ENCODE peak calls at places on chromosomes 1 and 21, in ten cellular contexts. P is body of pancreas, E is H54, R is esophagus squamous epithelium, I is transverse colon, Z is upper lobe of left lung, M is stomach, C is thyroid gland, N is endothelial cell of umbilical vein, L is tibial nerve. J is an unnamed sample.

GRCh38 chr21:35599164-35599563 is 461.2 kb downstream of the SETD4 start:
- DNase-seq in M (no peak), L (no peak), N (no peak), C (no peak), P (peak; percentile 29), E (no peak), R (no peak), Z (no peak), I (no peak), J (no peak)

GRCh38 chr1:155029513-155030242 is 3.9 kb downstream of the DCST2 start:
- DNase-seq in R (no peak), E (no peak), M (no peak), C (no peak), N (no peak), Z (no peak), I (no peak), L (no peak), P (no peak), J (no peak)

GRCh38 chr1:55129194-55129728 is 85.9 kb downstream of the USP24 start:
- DNase-seq in E (no peak), I (no peak), M (no peak), Z (no peak), N (peak; percentile 87), L (no peak), C (no peak), P (peak; percentile 49), R (no peak), J (peak; percentile 13)

GRCh38 chr1:200409203-200409760 is 554 bp downstream of the ZNF281 start:
- DNase-seq in P (peak; percentile 55), Z (peak; percentile 91), L (no peak), E (no peak), M (peak; percentile 36), C (peak; percentile 40), I (peak; percentile 53), N (peak; percentile 59), R (no peak), J (peak; percentile 70)

GRCh38 chr1:209435654-209436566 is 147.6 kb upstream of the CAMK1G start:
- DNase-seq in L (peak; percentile 58), P (peak; percentile 77), I (peak; percentile 44), N (peak; percentile 48), E (peak; percentile 74), Z (no peak), C (peak; percentile 84), R (no peak), M (peak; percentile 50), J (peak; percentile 24)

GRCh38 chr1:94599090-94599813 is 57.7 kb upstream of the F3 start:
- DNase-seq in C (peak; percentile 72), N (no peak), R (no peak), L (no peak), P (peak; percentile 37), M (peak; percentile 62), Z (no peak), E (no peak), I (no peak), J (no peak)

GRCh38 chr21:26756491-26757159 is 88.6 kb downstream of the ADAMTS1 start:
- DNase-seq in E (no peak), P (no peak), L (no peak), R (no peak), N (no peak), C (no peak), M (no peak), I (no peak), Z (no peak), J (no peak)

GRCh38 chr1:21326861-21327344 is 36.6 kb upstream of the ECE1 start:
- DNase-seq in L (no peak), I (no peak), C (no peak), R (no peak), Z (no peak), M (no peak), N (no peak), P (peak; percentile 46), E (no peak), J (no peak)

GRCh38 chr1:43603004-43603403 is 46.9 kb upstream of the KDM4A start:
- DNase-seq in I (no peak), M (no peak), C (no peak), R (no peak), Z (no peak), N (no peak), E (no peak), P (no peak), L (no peak), J (no peak)

GRCh38 chr1:196063307-196063706 is 544.9 kb downstream of the KCNT2 start:
- DNase-seq in P (no peak), Z (no peak), R (no peak), E (no peak), N (no peak), L (no peak), M (no peak), C (no peak), I (no peak), J (no peak)

GRCh38 chr1:205775717-205776056 is 405 bp upstream of the RAB29 start:
- DNase-seq in M (no peak), Z (no peak), N (peak; percentile 85), P (no peak), I (no peak), R (no peak), L (no peak), E (no peak), C (no peak), J (no peak)

GRCh38 chr1:205774277-205775014 is 836 bp downstream of the RAB29 start:
- DNase-seq in N (peak; percentile 41), R (no peak), P (peak; percentile 17), L (no peak), Z (no peak), I (peak; percentile 40), E (no peak), C (peak; percentile 33), M (no peak), J (peak; percentile 21)

GRCh38 chr1:205772607-205773032 is 2.7 kb downstream of the RAB29 start:
- DNase-seq in L (no peak), M (no peak), R (no peak), Z (no peak), E (no peak), I (no peak), P (no peak), C (no peak), N (no peak), J (no peak)

GRCh38 chr1:205777994-205778393 is 2.7 kb upstream of the RAB29 start:
- DNase-seq in R (no peak), C (no peak), N (no peak), M (no peak), P (no peak), Z (no peak), E (no peak), I (no peak), L (no peak), J (no peak)

GRCh38 chr1:205775015-205775716 is at the start of gene RAB29:
- DNase-seq in I (peak; percentile 82), L (peak; percentile 60), N (peak; percentile 89), Z (peak; percentile 92), C (peak; percentile 81), R (peak; percentile 50), M (peak; percentile 82), E (peak; percentile 67), P (peak; percentile 79), J (peak; percentile 74)
- TF ChIP-seq POLR2A in I (peak; percentile 25), L (no peak), N (peak; percentile 49), Z (peak; percentile 62), C (peak; percentile 69), R (no peak), M (no peak), E (peak; percentile 37), P (peak; percentile 41), J (no peak)

DNA sequence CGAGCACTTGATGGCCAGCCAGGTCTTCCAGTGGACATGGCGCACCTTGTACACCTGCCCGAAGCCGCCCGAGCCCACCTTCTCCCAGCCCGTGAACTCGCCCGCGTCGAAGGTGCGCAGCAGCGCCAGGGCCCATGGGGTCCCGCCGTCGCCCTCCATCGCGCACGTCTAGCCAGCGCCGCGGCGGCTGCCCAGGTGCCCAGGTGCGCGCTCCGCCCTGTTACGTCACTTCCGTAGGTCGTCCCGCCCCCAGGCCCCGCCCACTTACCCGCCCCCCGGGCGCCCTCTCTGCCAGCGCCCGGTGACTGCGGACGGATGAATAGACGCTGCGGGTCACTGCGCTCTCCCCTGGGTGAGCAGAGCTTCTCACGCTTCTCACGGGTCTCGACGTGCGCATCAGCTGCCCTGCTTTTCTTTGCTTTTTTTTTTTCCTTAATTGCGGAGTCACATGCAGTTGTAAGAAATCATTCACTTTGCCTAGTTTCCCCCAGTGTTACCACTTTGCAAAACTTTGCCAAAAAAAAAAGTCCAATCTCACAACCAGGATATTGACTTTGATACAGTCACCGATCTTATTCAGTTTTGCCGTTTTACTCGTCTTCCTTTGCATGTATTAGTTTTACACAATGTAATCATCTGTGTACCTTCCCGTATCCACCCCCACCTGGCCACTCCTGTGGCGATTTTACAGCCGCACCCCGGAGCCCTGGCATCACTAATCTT is at the start of gene RIPK4:
- DNase-seq in I (peak; percentile 89), C (peak; percentile 87), N (no peak), Z (peak; percentile 94), P (peak; percentile 95), L (no peak), R (no peak), E (no peak), M (peak; percentile 92), J (peak; percentile 33)
- TF ChIP-seq POLR2A in I (peak; percentile 90), C (peak; percentile 98), N (no peak), Z (no peak), P (peak; percentile 95), L (no peak), R (peak; percentile 83), E (no peak), M (no peak), J (no peak)

DNA sequence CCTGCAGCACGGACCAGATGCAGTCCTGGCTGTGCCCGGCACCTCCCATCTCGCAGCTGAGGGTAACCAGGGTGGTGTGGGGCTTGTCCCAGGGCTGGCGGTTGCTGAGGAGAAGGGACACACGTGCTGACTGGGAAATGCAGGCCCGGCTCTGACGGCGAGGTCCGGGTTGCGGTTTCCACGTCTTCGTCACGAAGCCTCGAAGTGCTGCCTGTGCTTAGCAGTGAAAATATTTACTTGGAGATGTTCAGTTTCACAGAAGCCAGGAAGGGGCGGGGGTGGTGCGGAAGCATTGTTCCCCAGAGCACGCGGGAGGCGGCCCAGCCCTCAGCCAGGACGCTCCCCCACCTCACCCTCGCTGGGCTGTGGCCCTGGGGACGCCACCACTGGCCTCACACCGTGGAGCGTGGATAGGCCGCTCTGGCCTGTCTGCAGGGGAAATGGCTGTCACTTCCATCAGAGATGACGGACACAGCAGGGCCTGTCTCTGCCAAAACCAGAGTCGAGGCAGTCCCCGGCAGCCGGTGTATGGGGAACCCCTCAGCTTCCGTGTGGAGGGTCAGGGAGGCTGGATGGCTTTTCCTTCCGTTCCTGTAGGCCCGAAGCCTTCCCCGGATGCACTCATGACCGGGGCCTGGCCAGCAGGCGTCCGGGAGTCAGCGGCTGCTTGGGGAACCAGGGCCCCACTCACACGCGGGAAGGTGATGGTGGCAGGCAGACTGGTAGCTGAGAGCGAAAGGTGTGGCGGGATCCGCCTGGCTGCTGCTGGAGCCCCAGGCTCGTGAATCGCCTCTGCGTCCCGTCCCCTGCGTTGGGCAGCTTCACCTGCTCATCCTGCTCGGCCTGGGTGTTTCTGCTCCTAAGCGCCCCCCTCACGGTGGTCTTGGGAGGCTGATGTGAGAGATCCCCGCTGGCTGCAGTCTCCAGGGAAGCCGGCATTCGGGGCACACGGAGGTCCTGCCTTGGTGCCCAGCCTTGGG is 14.7 kb upstream of the POFUT2 start:
- DNase-seq in Z (peak; percentile 84), R (no peak), P (peak; percentile 36), C (no peak), E (no peak), I (peak; percentile 65), L (peak; percentile 64), N (peak; percentile 84), M (peak; percentile 45), J (no peak)
- TF ChIP-seq POLR2A in Z (no peak), R (no peak), P (no peak), C (no peak), E (no peak), I (no peak), L (no peak), N (no peak), M (no peak), J (no peak)

GRCh38 chr1:928825-929661 is 5.3 kb downstream of the SAMD11 start:
- DNase-seq in C (no peak), I (no peak), M (no peak), P (no peak), R (no peak), Z (peak; percentile 77), E (no peak), L (no peak), N (no peak), J (no peak)
- TF ChIP-seq POLR2A in C (no peak), I (no peak), M (no peak), P (no peak), R (no peak), Z (no peak), E (no peak), L (no peak), N (no peak), J (no peak)